ENCODE peak calls at places on chromosomes 7 and 10, in six cellular contexts. C is GM04504, U is neuronal stem cell, W is GM13977, D is endothelial cell, B is H9. E is an unnamed sample.

GRCh38 chr10:8306685-8307364 is 252.3 kb downstream of the GATA3 start:
- DNase-seq in W (no peak), B (no peak), U (no peak), C (no peak), D (no peak), E (no peak)

GRCh38 chr7:64872809-64873500 is 30.1 kb upstream of the ZNF273 start:
- DNase-seq in C (no peak), B (peak; percentile 2), U (no peak), W (no peak), D (no peak), E (no peak)

GRCh38 chr7:14858410-14858809 is 44.1 kb downstream of the DGKB start:
- DNase-seq in D (no peak), B (no peak), U (no peak), W (no peak), C (no peak), E (no peak)

GRCh38 chr10:60388709-60389241 is 900 bp downstream of the ANK3 start:
- DNase-seq in W (no peak), U (no peak), C (no peak), B (no peak), D (no peak), E (no peak)

GRCh38 chr10:21194510-21194993 is 297.4 kb upstream of the NEBL start:
- DNase-seq in U (no peak), D (no peak), C (no peak), B (no peak), W (no peak), E (no peak)

GRCh38 chr10:121690152-121690551 is 91.9 kb upstream of the FGFR2 start:
- DNase-seq in D (no peak), U (no peak), C (no peak), W (no peak), B (no peak), E (no peak)

GRCh38 chr7:142854505-142855400 is at the start of gene EPHB6:
- DNase-seq in B (peak; percentile 62), C (peak; percentile 6), W (peak; percentile 87), U (peak; percentile 67), D (peak; percentile 49), E (peak; percentile 44)

GRCh38 chr7:11833431-11833830 is 1.4 kb upstream of the THSD7A start:
- DNase-seq in C (no peak), U (no peak), B (no peak), W (no peak), D (no peak), E (no peak)

GRCh38 chr7:100688593-100688860 is 5.5 kb downstream of the GIGYF1 start:
- DNase-seq in U (no peak), D (no peak), B (no peak), C (no peak), W (no peak), E (no peak)

GRCh38 chr7:143085109-143085508 is 33.0 kb downstream of the OR6V1 start:
- DNase-seq in B (no peak), U (no peak), C (no peak), D (no peak), W (no peak), E (no peak)

GRCh38 chr10:58164517-58164916 is 103.2 kb downstream of the IPMK start:
- DNase-seq in B (no peak), C (no peak), W (no peak), D (no peak), U (no peak), E (no peak)

GRCh38 chr10:27819781-27820531 is 74.3 kb upstream of the MKX start:
- DNase-seq in D (no peak), C (peak; percentile 66), B (no peak), U (no peak), W (no peak), E (no peak)

GRCh38 chr10:94299417-94299816 is 63.3 kb downstream of the NOC3L start:
- DNase-seq in B (no peak), U (no peak), W (no peak), D (no peak), C (peak; percentile 46), E (no peak)

GRCh38 chr7:48046458-48046857 is 11.1 kb downstream of the C7orf57 start:
- DNase-seq in C (no peak), U (no peak), D (no peak), B (no peak), W (no peak), E (no peak)

GRCh38 chr10:81873932-81874816 is 820 bp upstream of the NRG3 start:
- DNase-seq in W (peak; percentile 36), C (no peak), B (peak; percentile 85), D (peak; percentile 75), U (peak; percentile 85), E (peak; percentile 86)

GRCh38 chr7:104790440-104790839 is 223.6 kb upstream of the KMT2E start:
- DNase-seq in D (no peak), C (no peak), U (no peak), W (no peak), B (no peak), E (no peak)

GRCh38 chr7:107463139-107464078 is 6.4 kb upstream of the GPR22 start:
- DNase-seq in W (peak; percentile 12), B (peak; percentile 56), U (peak; percentile 31), C (peak; percentile 51), D (peak; percentile 40), E (peak; percentile 49)

GRCh38 chr10:113068178-113068890 is 118.3 kb downstream of the TCF7L2 start:
- DNase-seq in B (no peak), D (no peak), C (no peak), U (no peak), W (no peak), E (no peak)

GRCh38 chr7:16915405-16915804 is 33.6 kb upstream of the AGR3 start:
- DNase-seq in W (no peak), D (no peak), U (no peak), C (peak; percentile 73), B (no peak), E (peak; percentile 70)

GRCh38 chr7:158819571-158820203 is 9.6 kb downstream of the ESYT2 start:
- DNase-seq in W (no peak), C (no peak), D (no peak), B (no peak), U (no peak), E (no peak)

E was measured in ELF-1.